ENCODE peak calls at places on chromosomes 2 and 18, in seven cellular contexts. Y, R, T, B, P, H and G are unnamed samples. For H3K9me3, the result is how much of the 10 kb centered on the place peaks cover.

GRCh38 chr2:58441643-58442042 is 200.5 kb upstream of the FANCL start:
- DNase-seq in T (no peak), H (no peak), Y (no peak), B (no peak), P (no peak), R (no peak), G (no peak)

GRCh38 chr18:5059540-5060032 is 137.5 kb downstream of the AKAIN1 start:
- DNase-seq in B (no peak), T (no peak), Y (no peak), R (no peak), P (no peak), H (no peak), G (no peak)

GRCh38 chr2:158179660-158180059 is 78.0 kb downstream of the UPP2 start:
- DNase-seq in Y (no peak), B (no peak), H (no peak), R (peak), P (no peak), T (no peak), G (no peak)

GRCh38 chr2:231643494-231643888 is 50.8 kb downstream of the TEX44 start:
- DNase-seq in H (no peak), Y (no peak), T (no peak), B (no peak), P (no peak), R (no peak), G (no peak)

GRCh38 chr2:174328309-174329156 is 6.2 kb upstream of the SP9 start:
- DNase-seq in T (no peak), R (no peak), B (no peak), P (no peak), H (no peak), Y (no peak), G (no peak)

GRCh38 chr18:44602845-44603244 is 77.8 kb upstream of the SETBP1 start:
- DNase-seq in P (no peak), H (no peak), Y (no peak), R (peak), B (no peak), T (no peak), G (no peak)

GRCh38 chr2:285506-285905 is 2.4 kb downstream of the ALKAL2 start:
- DNase-seq in B (no peak), H (no peak), T (no peak), R (peak), P (no peak), Y (no peak), G (no peak)

GRCh38 chr2:191215205-191215604 is 30.0 kb upstream of the MYO1B start:
- DNase-seq in H (no peak), P (no peak), Y (no peak), R (no peak), T (no peak), B (no peak), G (no peak)

GRCh38 chr2:161428240-161428587 is 12.1 kb downstream of the TBR1 start:
- DNase-seq in P (no peak), B (no peak), Y (no peak), R (no peak), T (no peak), H (no peak), G (no peak)

GRCh38 chr2:98350411-98350810 is 4.2 kb downstream of the CNGA3 start:
- DNase-seq in P (no peak), T (no peak), R (no peak), B (no peak), Y (no peak), H (no peak), G (no peak)

GRCh38 chr2:65722028-65722427 is 289.6 kb upstream of the SPRED2 start:
- DNase-seq in H (no peak), T (peak), R (peak), Y (no peak), P (no peak), B (peak), G (no peak)

GRCh38 chr2:197269173-197269572 is 41.4 kb downstream of the ANKRD44 start:
- DNase-seq in P (no peak), H (no peak), Y (no peak), R (peak), T (no peak), B (no peak), G (no peak)

GRCh38 chr2:216827073-216827725 is 32.7 kb downstream of the TNP1 start:
- DNase-seq in Y (no peak), R (no peak), T (peak), P (no peak), B (no peak), H (no peak), G (no peak)

GRCh38 chr2:101688266-101688665 is 9.2 kb upstream of the MAP4K4 start:
- DNase-seq in T (no peak), Y (no peak), R (no peak), B (no peak), P (no peak), H (no peak), G (no peak)

GRCh38 chr2:219698684-219699439 is 71.4 kb downstream of the SLC4A3 start:
- DNase-seq in B (no peak), T (no peak), R (no peak), Y (no peak), P (no peak), H (no peak), G (no peak)

GRCh38 chr2:54626884-54627283 is 96.6 kb upstream of the EML6 start:
- DNase-seq in H (no peak), Y (no peak), T (no peak), P (no peak), B (no peak), R (no peak), G (no peak)

GRCh38 chr2:12170151-12170550 is 423.7 kb downstream of the LPIN1 start:
- DNase-seq in P (no peak), Y (no peak), H (no peak), T (no peak), R (no peak), B (no peak), G (no peak)

GRCh38 chr2:149739171-149739879 is 151.8 kb upstream of the MMADHC start:
- DNase-seq in B (no peak), Y (no peak), H (no peak), R (no peak), T (no peak), P (no peak), G (no peak)

GRCh38 chr18:68555935-68556334 is 159.0 kb downstream of the TMX3 start:
- DNase-seq in Y (no peak), P (no peak), B (no peak), H (no peak), T (no peak), R (no peak), G (no peak)

GRCh38 chr2:73107211-73107926 is 5.4 kb downstream of the RAB11FIP5 start:
- DNase-seq in H (no peak), P (no peak), B (no peak), T (peak), R (peak), Y (no peak), G (no peak)

GRCh38 chr2:205885492-205886099 is 200.4 kb downstream of the INO80D start:
- DNase-seq in Y (peak), P (peak), H (no peak), R (peak), B (peak), T (peak), G (peak)

DNA sequence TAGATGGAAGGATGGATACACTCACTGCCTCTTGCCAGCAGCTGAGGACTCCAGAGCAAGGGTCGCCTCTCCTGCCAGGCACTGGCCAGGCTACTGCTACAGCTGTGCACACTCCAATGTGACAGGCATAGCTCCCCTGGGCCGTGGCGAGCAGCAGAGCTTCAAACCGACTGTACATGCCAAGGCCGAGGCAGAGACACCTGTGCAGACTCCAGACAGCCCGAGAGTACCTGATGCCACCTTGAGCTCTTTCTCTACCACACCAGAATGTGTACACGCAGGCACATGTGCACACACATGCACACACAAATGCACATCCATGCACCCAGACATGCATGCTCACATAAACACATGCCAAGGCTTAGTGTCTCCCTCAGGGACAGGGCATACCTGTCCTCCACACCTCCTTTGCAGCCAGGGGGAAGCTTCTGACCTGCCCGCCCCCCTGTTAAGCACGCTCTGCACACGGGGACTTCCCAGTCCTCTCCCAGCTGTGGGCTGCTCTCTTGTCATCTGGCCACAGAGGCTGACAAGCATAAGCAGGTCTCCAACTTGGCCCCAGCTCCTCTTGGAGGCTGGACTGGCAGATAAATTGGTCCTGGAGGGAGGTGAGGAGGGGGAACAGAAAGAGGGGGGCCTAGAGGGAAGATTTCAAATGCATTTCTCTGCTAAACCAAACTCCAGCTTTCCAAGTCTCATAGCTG is 508.5 kb upstream of the MYT1L start:
- DNase-seq in H (no peak), P (no peak), Y (peak), R (no peak), T (no peak), B (no peak), G (no peak)
- H3K9me3 ChIP-seq in H (under half), P (under half), Y (under half), R (under half), T (under half), B (under half), G (under half)

GRCh38 chr2:119792907-119793312 is 33.2 kb downstream of the PTPN4 start:
- DNase-seq in H (no peak), Y (no peak), T (no peak), R (no peak), P (no peak), B (no peak), G (no peak)
- H3K9me3 ChIP-seq in H (under half), Y (under half), T (under half), R (under half), P (under half), B (under half), G (under half)

GRCh38 chr18:71431689-71432088 is 1112.5 kb downstream of the CBLN2 start:
- DNase-seq in Y (no peak), P (no peak), H (no peak), B (no peak), T (no peak), R (no peak), G (no peak)
- H3K9me3 ChIP-seq in Y (under half), P (under half), H (under half), B (under half), T (under half), R (under half), G (under half)

GRCh38 chr2:239727776-239728600 is 297.2 kb downstream of the NDUFA10 start:
- DNase-seq in R (no peak), H (no peak), B (no peak), P (no peak), Y (no peak), T (peak), G (peak)
- H3K9me3 ChIP-seq in R (under half), H (under half), B (under half), P (under half), Y (under half), T (under half), G (under half)

DNA sequence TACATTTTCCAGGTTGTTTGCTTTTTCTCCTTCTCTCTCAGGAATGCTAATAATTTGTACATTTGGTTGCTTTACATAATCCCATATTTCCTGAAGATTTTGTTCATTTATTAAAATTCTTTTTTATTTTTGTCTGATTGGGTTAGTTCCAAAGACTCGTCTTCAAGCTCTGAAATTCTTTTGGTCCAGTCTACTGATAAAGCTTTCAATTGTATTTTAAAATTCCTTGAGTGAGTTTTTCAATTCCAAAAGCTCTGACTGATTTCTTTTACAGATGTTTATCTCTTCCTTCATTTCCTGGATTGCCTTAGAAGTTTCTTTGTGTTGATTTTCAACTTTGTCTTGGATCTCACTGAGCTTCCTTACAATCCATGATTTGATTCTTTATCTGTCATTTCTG is 50.0 kb downstream of the MBOAT2 start:
- DNase-seq in H (no peak), R (no peak), T (no peak), Y (no peak), B (no peak), P (no peak), G (no peak)
- H3K9me3 ChIP-seq in H (under half), R (under half), T (under half), Y (under half), B (under half), P (under half), G (under half)

DNA sequence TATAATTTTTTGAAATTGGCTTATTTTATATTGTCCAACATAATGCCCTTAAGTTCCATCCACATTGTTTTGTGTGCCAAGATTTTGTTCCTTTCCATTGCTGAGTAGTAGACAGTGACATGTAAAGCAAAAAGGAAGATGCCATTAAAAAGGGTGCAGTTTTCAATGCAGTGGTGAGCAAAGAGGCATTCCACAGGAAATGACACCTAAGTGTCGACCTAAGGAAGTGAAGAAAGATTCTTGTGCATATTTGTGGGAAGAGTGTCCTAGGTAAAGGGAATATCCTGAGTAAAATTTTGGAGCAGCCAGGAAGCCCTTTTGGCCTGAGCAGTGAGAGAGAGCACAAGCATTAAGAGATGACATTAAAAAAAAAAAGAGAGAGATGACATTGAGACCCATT is 1099.9 kb downstream of the DPP10 start:
- DNase-seq in B (no peak), P (no peak), Y (no peak), T (no peak), H (no peak), R (no peak), G (no peak)
- H3K9me3 ChIP-seq in B (under half), P (under half), Y (under half), T (under half), H (under half), R (under half), G (under half)

DNA sequence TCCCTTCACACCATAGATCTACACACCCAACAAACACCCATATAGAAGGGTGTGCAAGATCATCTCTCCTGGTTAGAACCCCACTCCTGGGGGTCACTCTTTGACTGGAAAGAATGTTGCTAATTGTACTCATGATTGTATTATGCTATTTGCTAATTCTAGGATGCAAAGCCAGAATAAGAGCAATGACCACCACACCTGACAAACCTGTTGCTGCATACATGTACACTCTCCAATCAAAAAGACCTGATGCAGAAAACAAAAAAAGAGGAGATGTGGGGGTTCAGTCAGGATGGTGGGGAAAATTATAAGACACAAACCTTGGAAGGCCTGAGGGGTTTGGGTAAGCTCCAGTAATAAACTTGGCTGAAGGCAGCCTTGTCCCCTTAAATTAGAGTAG is 36.9 kb upstream of the PDK1 start:
- DNase-seq in R (no peak), H (no peak), T (no peak), P (no peak), B (no peak), Y (no peak), G (no peak)
- H3K9me3 ChIP-seq in R (under half), H (under half), T (under half), P (under half), B (under half), Y (under half), G (under half)